ENCODE peak calls at places on chromosomes 7 and 10, in five cellular contexts. O is nephron progenitor cell, N is DMS79, H is prostate gland, F is brain pericyte. Q is an unnamed sample.

GRCh38 chr10:63788152-63788821 is 267.1 kb downstream of the REEP3 start:
- DNase-seq in O (no peak), N (no peak), H (no peak), F (no peak), Q (no peak)

GRCh38 chr7:100195222-100195621 is 17.5 kb downstream of the STAG3 start:
- DNase-seq in O (no peak), N (no peak), H (no peak), F (no peak), Q (no peak)

GRCh38 chr7:111274882-111275281 is 184.0 kb downstream of the LRRN3 start:
- DNase-seq in O (no peak), N (no peak), H (no peak), F (no peak), Q (no peak)

GRCh38 chr7:51220226-51220625 is 96.4 kb downstream of the COBL start:
- DNase-seq in O (no peak), N (no peak), H (no peak), F (no peak), Q (no peak)

GRCh38 chr10:95247881-95248583 is 42.8 kb downstream of the PDLIM1 start:
- DNase-seq in O (no peak), N (no peak), H (peak), F (no peak), Q (no peak)

GRCh38 chr10:105063796-105064195 is 422.7 kb downstream of the SORCS3 start:
- DNase-seq in O (peak), N (no peak), H (no peak), F (no peak), Q (no peak)

GRCh38 chr10:71963756-71964668 is at the start of gene CHST3:
- DNase-seq in O (peak), N (no peak), H (peak), F (no peak), Q (no peak)

GRCh38 chr7:141697211-141697871 is 4.6 kb downstream of the DENND11 start:
- DNase-seq in O (no peak), N (no peak), H (no peak), F (no peak), Q (no peak)

GRCh38 chr10:24806262-24806661 is 82.6 kb upstream of the ARHGAP21 start:
- DNase-seq in O (no peak), N (no peak), H (no peak), F (no peak), Q (no peak)

GRCh38 chr7:70092314-70093303 is 494.3 kb downstream of the AUTS2 start:
- DNase-seq in O (no peak), N (peak), H (no peak), F (no peak), Q (peak)

GRCh38 chr7:78099715-78100477 is 301.3 kb downstream of the PHTF2 start:
- DNase-seq in O (no peak), N (no peak), H (no peak), F (no peak), Q (no peak)

GRCh38 chr10:23373156-23373555 is 28.6 kb upstream of the C10orf67 start:
- DNase-seq in O (no peak), N (no peak), H (no peak), F (no peak), Q (no peak)

GRCh38 chr7:462173-463103 is 57.2 kb downstream of the PDGFA start:
- DNase-seq in O (no peak), N (no peak), H (no peak), F (no peak), Q (no peak)

GRCh38 chr10:122255509-122256301 is 15.4 kb upstream of the BTBD16 start:
- DNase-seq in O (no peak), N (no peak), H (no peak), F (no peak), Q (no peak)

GRCh38 chr10:108736111-108736510 is 1187.2 kb downstream of the XPNPEP1 start:
- DNase-seq in O (no peak), N (no peak), H (no peak), F (no peak), Q (no peak)

GRCh38 chr10:93616844-93617360 is 4.6 kb downstream of the PDE6C start:
- DNase-seq in O (no peak), N (no peak), H (no peak), F (no peak), Q (no peak)

GRCh38 chr10:46253076-46254006 is 33.5 kb upstream of the ANTXRL start:
- DNase-seq in O (no peak), N (no peak), H (no peak), F (no peak), Q (no peak)

GRCh38 chr7:137731436-137731835 is 115.3 kb downstream of the DGKI start:
- DNase-seq in O (no peak), N (no peak), H (no peak), F (no peak), Q (no peak)

GRCh38 chr7:50329775-50330174 is 25.3 kb downstream of the IKZF1 start:
- DNase-seq in O (no peak), N (no peak), H (no peak), F (no peak), Q (no peak)

Q was measured in SK-N-MC.